ENCODE peak calls at places on chromosomes 12 and 14, in eight cellular contexts. Q is ovary; P is A172; A is HS-27A; N is substantia nigra; V is stimulated activated CD4-positive, alpha-beta T cell treated with anti-CD3 and anti-CD28 coated beads, TNF-alpha, amount 100 ng/mL, for 4 hours; B is RWPE1; R is ecto neural progenitor cell. X is an unnamed sample.

GRCh38 chr12:28024231-28024995 is 51.9 kb upstream of the PTHLH start:
- DNase-seq in Q (no peak), P (peak), A (peak), N (no peak), V (no peak), B (peak), R (no peak), X (no peak)

GRCh38 chr14:37824936-37825698 is 229.7 kb downstream of the TTC6 start:
- DNase-seq in Q (no peak), P (no peak), A (no peak), N (no peak), V (no peak), B (no peak), R (no peak), X (no peak)

GRCh38 chr14:55440385-55440784 is at the start of gene TBPL2:
- DNase-seq in Q (no peak), P (no peak), A (no peak), N (no peak), V (no peak), B (no peak), R (peak), X (no peak)

GRCh38 chr12:90940872-90941499 is 14.0 kb downstream of the CCER1 start:
- DNase-seq in Q (no peak), P (peak), A (no peak), N (no peak), V (no peak), B (peak), R (no peak), X (no peak)

GRCh38 chr12:19299765-19300164 is 139.5 kb upstream of the AEBP2 start:
- DNase-seq in Q (no peak), P (peak), A (no peak), N (no peak), V (no peak), B (peak), R (no peak), X (no peak)

GRCh38 chr12:15256760-15257159 is 35.5 kb upstream of the RERG start:
- DNase-seq in Q (peak), P (no peak), A (no peak), N (no peak), V (no peak), B (no peak), R (no peak), X (no peak)

GRCh38 chr12:40105265-40105514 is 691 bp downstream of the SLC2A13 start:
- DNase-seq in Q (peak), P (no peak), A (peak), N (peak), V (no peak), B (no peak), R (no peak), X (no peak)

GRCh38 chr12:118830251-118830650 is 151.1 kb upstream of the SRRM4 start:
- DNase-seq in Q (no peak), P (no peak), A (no peak), N (no peak), V (no peak), B (no peak), R (no peak), X (no peak)

GRCh38 chr12:124392271-124392990 is 97.5 kb downstream of the RFLNA start:
- DNase-seq in Q (peak), P (peak), A (no peak), N (peak), V (no peak), B (no peak), R (peak), X (no peak)

GRCh38 chr12:111074559-111074958 is 154.2 kb upstream of the MYL2 start:
- DNase-seq in Q (no peak), P (no peak), A (no peak), N (no peak), V (no peak), B (no peak), R (no peak), X (no peak)

GRCh38 chr12:116443706-116444589 is 115.2 kb upstream of the MAP1LC3B2 start:
- DNase-seq in Q (no peak), P (peak), A (no peak), N (no peak), V (no peak), B (no peak), R (no peak), X (no peak)

GRCh38 chr12:91142184-91142583 is 30.9 kb upstream of the LUM start:
- DNase-seq in Q (peak), P (no peak), A (no peak), N (no peak), V (no peak), B (no peak), R (no peak), X (no peak)

GRCh38 chr14:72636094-72636493 is 257.8 kb downstream of the DPF3 start:
- DNase-seq in Q (no peak), P (no peak), A (no peak), N (no peak), V (no peak), B (no peak), R (no peak), X (no peak)

GRCh38 chr14:77098470-77099353 is 654 bp downstream of the CIPC start:
- DNase-seq in Q (peak), P (no peak), A (no peak), N (peak), V (no peak), B (peak), R (no peak), X (no peak)